ENCODE peak calls at places on chromosomes 4 and X, in nine cellular contexts. W is adrenal gland, N is endothelial cell, C is BJ, Z is suprapubic skin, A is body of pancreas, U is hepatocyte, Q is omental fat pad, P is psoas muscle. I is an unnamed sample.

GRCh38 chr4:92825186-92825715 is 521.5 kb downstream of the GRID2 start:
- DNase-seq in W (no peak), N (no peak), C (no peak), Z (no peak), A (no peak), U (peak; percentile 10), Q (no peak), P (no peak), I (no peak)

GRCh38 chr4:168587326-168588125 is 90.7 kb downstream of the PALLD start:
- DNase-seq in W (no peak), N (no peak), C (peak; percentile 54), Z (no peak), A (no peak), U (peak; percentile 32), Q (no peak), P (peak; percentile 29), I (no peak)

GRCh38 chr4:137393043-137393442 is 139.3 kb downstream of the PCDH18 start:
- DNase-seq in W (peak; percentile 18), N (no peak), C (no peak), Z (no peak), A (no peak), U (no peak), Q (no peak), P (no peak), I (no peak)

GRCh38 chr4:67928547-67928946 is 34.7 kb downstream of the TMPRSS11A start:
- DNase-seq in W (no peak), N (no peak), C (no peak), Z (no peak), A (no peak), U (no peak), Q (no peak), P (no peak), I (no peak)

GRCh38 chrX:74493806-74494205 is 72.5 kb downstream of the SLC16A2 start:
- DNase-seq in W (no peak), N (no peak), C (no peak), Z (no peak), A (no peak), U (no peak), Q (no peak), P (no peak), I (no peak)

GRCh38 chr4:47499705-47500104 is 14.6 kb downstream of the ATP10D start:
- DNase-seq in W (no peak), N (no peak), C (no peak), Z (no peak), A (no peak), U (no peak), Q (no peak), P (no peak), I (no peak)

GRCh38 chrX:37871626-37872302 is 24.4 kb upstream of the DYNLT3 start:
- DNase-seq in W (peak; percentile 53), N (no peak), C (peak; percentile 41), Z (no peak), A (no peak), U (peak; percentile 30), Q (no peak), P (peak; percentile 17), I (no peak)

GRCh38 chr4:78627046-78627965 is 75.7 kb downstream of the ANXA3 start:
- DNase-seq in W (no peak), N (no peak), C (no peak), Z (no peak), A (no peak), U (peak; percentile 64), Q (no peak), P (no peak), I (no peak)

GRCh38 chr4:78059524-78059889 is 2.4 kb downstream of the FRAS1 start:
- DNase-seq in W (peak; percentile 24), N (peak; percentile 72), C (peak; percentile 37), Z (no peak), A (peak; percentile 66), U (peak; percentile 90), Q (no peak), P (peak; percentile 19), I (peak; percentile 59)

GRCh38 chr4:24266951-24267577 is 317.3 kb downstream of the DHX15 start:
- DNase-seq in W (no peak), N (no peak), C (peak; percentile 2), Z (no peak), A (no peak), U (no peak), Q (no peak), P (no peak), I (no peak)

GRCh38 chrX:40172980-40173661 is 75.4 kb upstream of the BCOR start:
- DNase-seq in W (no peak), N (no peak), C (no peak), Z (no peak), A (no peak), U (no peak), Q (no peak), P (no peak), I (no peak)

GRCh38 chrX:115897956-115898355 is 272.6 kb upstream of the AGTR2 start:
- DNase-seq in W (no peak), N (no peak), C (no peak), Z (no peak), A (no peak), U (no peak), Q (no peak), P (no peak), I (no peak)

GRCh38 chr4:78644744-78645330 is 93.3 kb downstream of the ANXA3 start:
- DNase-seq in W (peak; percentile 72), N (peak; percentile 62), C (no peak), Z (no peak), A (peak; percentile 68), U (peak; percentile 81), Q (peak; percentile 38), P (peak; percentile 42), I (peak; percentile 58)

GRCh38 chr4:101306225-101306624 is 41.1 kb downstream of the PPP3CA start:
- DNase-seq in W (no peak), N (no peak), C (no peak), Z (no peak), A (no peak), U (no peak), Q (no peak), P (no peak), I (peak; percentile 11)

GRCh38 chrX:149453911-149454820 is 50.9 kb downstream of the IDS start:
- DNase-seq in W (no peak), N (no peak), C (peak; percentile 39), Z (no peak), A (no peak), U (no peak), Q (no peak), P (no peak), I (no peak)

GRCh38 chr4:83248486-83248885 is 36.1 kb downstream of the COQ2 start:
- DNase-seq in W (no peak), N (no peak), C (no peak), Z (no peak), A (no peak), U (no peak), Q (no peak), P (no peak), I (no peak)

GRCh38 chrX:14056201-14056600 is 26.5 kb upstream of the GEMIN8 start:
- DNase-seq in W (no peak), N (no peak), C (no peak), Z (no peak), A (no peak), U (no peak), Q (no peak), P (no peak), I (no peak)

DNA sequence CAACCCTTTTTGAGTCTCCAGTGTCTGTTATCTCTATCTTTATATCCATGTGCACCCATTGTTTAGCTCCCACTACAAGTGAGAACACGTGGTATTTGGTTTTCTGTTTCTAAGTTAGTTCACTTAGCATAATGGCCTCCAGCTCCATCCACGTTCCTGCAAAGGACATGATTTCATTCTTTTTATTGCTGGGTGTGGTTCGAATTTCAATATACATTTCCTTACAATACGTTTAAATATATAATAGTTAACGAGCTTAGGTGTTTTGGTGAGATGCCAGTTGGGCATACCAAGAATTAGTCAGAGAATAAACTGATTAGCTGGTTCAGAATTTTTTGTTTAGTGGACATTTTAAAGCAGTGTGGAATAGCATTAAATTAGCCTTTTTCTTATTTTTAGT is 196.7 kb downstream of the CFAP47 start:
- DNase-seq in W (no peak), N (no peak), C (no peak), Z (no peak), A (no peak), U (no peak), Q (no peak), P (no peak), I (no peak)
- TF ChIP-seq CTCF in W (no peak), N (no peak), C (no peak), Z (no peak), A (no peak), U (no peak), Q (no peak), P (no peak), I (no peak)

GRCh38 chr4:90570615-90571014 is 443.4 kb downstream of the CCSER1 start:
- DNase-seq in W (no peak), N (no peak), C (no peak), Z (no peak), A (no peak), U (no peak), Q (no peak), P (no peak), I (no peak)
- TF ChIP-seq CTCF in W (no peak), N (no peak), C (no peak), Z (no peak), A (no peak), U (no peak), Q (no peak), P (no peak), I (no peak)

GRCh38 chr4:12729384-12729783 is 754.8 kb downstream of the RAB28 start:
- DNase-seq in W (no peak), N (no peak), C (no peak), Z (no peak), A (no peak), U (peak; percentile 22), Q (no peak), P (no peak), I (peak; percentile 31)

GRCh38 chr4:12724520-12724919 is 759.6 kb downstream of the RAB28 start:
- DNase-seq in W (no peak), N (no peak), C (no peak), Z (no peak), A (no peak), U (peak; percentile 42), Q (no peak), P (no peak), I (no peak)

DNA sequence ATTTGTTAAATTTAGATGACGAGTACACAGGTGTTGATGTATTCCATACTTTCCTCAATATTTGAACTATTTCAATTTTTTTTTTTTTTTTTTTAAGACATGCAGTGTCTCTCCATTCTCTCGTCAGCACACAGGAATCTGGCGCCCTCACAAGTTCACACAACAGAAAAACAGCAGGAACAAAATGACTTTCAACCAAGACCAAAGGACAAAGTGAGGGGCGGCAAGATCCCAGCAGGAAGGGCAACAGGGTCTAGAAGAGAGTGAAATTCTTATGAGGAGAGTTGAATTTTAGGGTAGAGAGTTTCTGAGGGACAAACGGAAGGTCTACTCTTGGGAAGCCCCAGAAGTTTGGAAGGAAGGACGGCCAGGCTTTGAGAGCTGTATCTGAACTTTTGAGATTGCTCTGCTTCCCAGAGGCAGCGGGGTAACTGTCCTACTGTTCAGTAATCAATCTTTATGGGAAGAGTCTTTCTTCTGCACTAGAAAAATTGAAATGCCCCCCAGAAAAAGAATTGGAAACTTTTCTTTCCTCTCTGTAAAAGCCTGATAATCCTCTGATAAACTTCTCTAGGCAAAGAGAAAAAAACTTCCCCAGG is 760.2 kb downstream of the RAB28 start:
- DNase-seq in W (peak; percentile 16), N (no peak), C (no peak), Z (no peak), A (no peak), U (peak; percentile 42), Q (no peak), P (no peak), I (no peak)
- TF ChIP-seq CTCF in W (no peak), N (no peak), C (no peak), Z (no peak), A (no peak), U (peak; percentile 41), Q (no peak), P (no peak), I (no peak)

GRCh38 chrX:45768666-45769065 is 568.0 kb upstream of the DIPK2B start:
- DNase-seq in W (no peak), N (no peak), C (no peak), Z (no peak), A (no peak), U (no peak), Q (no peak), P (no peak), I (no peak)
- TF ChIP-seq CTCF in W (no peak), N (no peak), C (no peak), Z (no peak), A (no peak), U (no peak), Q (no peak), P (no peak), I (no peak)

I was measured in GM20000.